ENCODE peak calls at places on chromosomes 4 and X, in four cellular contexts. H is SK-N-SH, S is K562, U is H1. J is an unnamed sample.

GRCh38 chr4:73257242-73257994 is 1.2 kb downstream of the ANKRD17 start:
- DNase-seq in H (peak), S (peak), U (no peak), J (peak)

GRCh38 chr4:108906006-108906405 is 143.2 kb upstream of the ETNPPL start:
- DNase-seq in H (no peak), S (no peak), U (peak), J (peak)

GRCh38 chrX:27565992-27566391 is 24.2 kb upstream of the DCAF8L2 start:
- DNase-seq in H (no peak), S (peak), U (no peak), J (no peak)

GRCh38 chrX:154460326-154460725 is 2.2 kb downstream of the PLXNA3 start:
- DNase-seq in H (peak), S (no peak), U (no peak), J (no peak)

GRCh38 chrX:110407910-110408545 is 49.4 kb downstream of the RTL9 start:
- DNase-seq in H (peak), S (peak), U (peak), J (peak)

GRCh38 chrX:143994206-143994605 is 110.3 kb downstream of the UBE2NL start:
- DNase-seq in H (no peak), S (no peak), U (no peak), J (no peak)

GRCh38 chrX:153735274-153735673 is 10.6 kb downstream of the ABCD1 start:
- DNase-seq in H (no peak), S (peak), U (no peak), J (no peak)

GRCh38 chr4:182680196-182680771 is 236.9 kb downstream of the DCTD start:
- DNase-seq in H (no peak), S (no peak), U (no peak), J (no peak)

GRCh38 chr4:107008115-107008514 is 28.0 kb downstream of the DKK2 start:
- DNase-seq in H (no peak), S (no peak), U (no peak), J (no peak)

GRCh38 chr4:40976343-40976742 is 226.6 kb downstream of the NSUN7 start:
- DNase-seq in H (peak), S (peak), U (no peak), J (peak)

GRCh38 chr4:34492414-34492813 is 1751.9 kb downstream of the ARAP2 start:
- DNase-seq in H (no peak), S (no peak), U (no peak), J (no peak)

GRCh38 chr4:71559957-71560541 is 221.2 kb downstream of the SLC4A4 start:
- DNase-seq in H (no peak), S (no peak), U (no peak), J (no peak)

GRCh38 chrX:38939067-38939466 is 137.8 kb downstream of the MID1IP1 start:
- DNase-seq in H (no peak), S (no peak), U (no peak), J (no peak)

GRCh38 chr4:76616526-76616925 is 181.5 kb downstream of the SHROOM3 start:
- DNase-seq in H (no peak), S (no peak), U (no peak), J (no peak)

GRCh38 chr4:184330008-184330400 is 112.3 kb upstream of the ENPP6 start:
- DNase-seq in H (no peak), S (no peak), U (no peak), J (no peak)

GRCh38 chrX:103629295-103630170 is 758 bp downstream of the TCEAL1 start:
- DNase-seq in H (peak), S (peak), U (peak), J (peak)

GRCh38 chrX:21166302-21166982 is 207.8 kb upstream of the CNKSR2 start:
- DNase-seq in H (no peak), S (no peak), U (no peak), J (no peak)

GRCh38 chr4:168850016-168850415 is 160.0 kb downstream of the CBR4 start:
- DNase-seq in H (no peak), S (no peak), U (no peak), J (no peak)

GRCh38 chr4:15691346-15692140 is 9.9 kb downstream of the FAM200B start:
- DNase-seq in H (no peak), S (no peak), U (no peak), J (no peak)

GRCh38 chrX:19554786-19555185 is 39.5 kb upstream of the MAP3K15 start:
- DNase-seq in H (no peak), S (no peak), U (no peak), J (no peak)

GRCh38 chr4:138802499-138802898 is 213.1 kb upstream of the NOCT start:
- DNase-seq in H (no peak), S (no peak), U (no peak), J (no peak)

GRCh38 chr4:88285235-88285505 is 809 bp upstream of the PPM1K start:
- DNase-seq in H (no peak), S (no peak), U (no peak), J (no peak)

GRCh38 chr4:40190880-40191815 is 5.7 kb upstream of the RHOH start:
- DNase-seq in H (no peak), S (no peak), U (peak), J (no peak)

GRCh38 chr4:13968723-13969122 is 341.2 kb upstream of the BOD1L1 start:
- DNase-seq in H (no peak), S (no peak), U (no peak), J (no peak)

GRCh38 chr4:109846395-109847098 is 1.4 kb upstream of the LRIT3 start:
- DNase-seq in H (no peak), S (no peak), U (no peak), J (no peak)

GRCh38 chrX:53684415-53685192 is 1.9 kb downstream of the HUWE1 start:
- DNase-seq in H (no peak), S (no peak), U (no peak), J (peak)

GRCh38 chr4:7124643-7125442 is 57.0 kb upstream of the GRPEL1 start:
- DNase-seq in H (no peak), S (peak), U (no peak), J (no peak)

GRCh38 chrX:125378205-125378604 is 58.5 kb downstream of the TEX13C start:
- DNase-seq in H (no peak), S (peak), U (no peak), J (no peak)

GRCh38 chr4:98584265-98584664 is 74.1 kb downstream of the TSPAN5 start:
- DNase-seq in H (no peak), S (no peak), U (no peak), J (no peak)

GRCh38 chr4:98586231-98586630 is 72.2 kb downstream of the TSPAN5 start:
- DNase-seq in H (no peak), S (no peak), U (no peak), J (no peak)

GRCh38 chr4:98583265-98583664 is 75.1 kb downstream of the TSPAN5 start:
- DNase-seq in H (no peak), S (no peak), U (no peak), J (no peak)

GRCh38 chr4:98577956-98578355 is 80.5 kb downstream of the TSPAN5 start:
- DNase-seq in H (no peak), S (no peak), U (no peak), J (no peak)

DNA sequence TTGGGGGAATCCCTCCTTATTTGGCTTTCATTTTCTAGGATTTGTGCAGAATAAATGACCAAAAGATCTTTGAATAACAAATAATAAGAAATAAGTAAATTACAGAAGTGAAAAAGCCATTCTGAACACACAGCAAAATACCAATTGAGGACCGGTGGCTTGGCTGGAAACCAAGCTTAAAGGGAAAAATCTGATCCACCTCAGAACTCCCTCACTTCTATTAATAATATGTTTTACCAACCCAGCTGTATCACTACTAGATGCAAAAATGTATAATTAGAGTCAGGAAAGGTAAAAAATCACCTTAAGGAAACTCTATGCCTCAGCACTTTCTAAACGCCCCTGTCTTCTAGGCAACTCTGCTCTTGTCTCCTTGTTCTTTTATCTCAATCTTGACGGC is 77.3 kb downstream of the TSPAN5 start:
- DNase-seq in H (no peak), S (no peak), U (no peak), J (no peak)
- TF ChIP-seq TEAD4 in H (no peak), S (no peak), U (no peak), J (no peak)

GRCh38 chr4:154506253-154506652 is 14.7 kb upstream of the DCHS2 start:
- DNase-seq in H (peak), S (peak), U (no peak), J (no peak)
- TF ChIP-seq TEAD4 in H (no peak), S (no peak), U (no peak), J (no peak)

GRCh38 chrX:29935455-29935854 is 279.9 kb upstream of the MAGEB2 start:
- DNase-seq in H (no peak), S (no peak), U (no peak), J (no peak)

GRCh38 chrX:29941292-29941691 is 274.1 kb upstream of the MAGEB2 start:
- DNase-seq in H (no peak), S (no peak), U (no peak), J (no peak)

DNA sequence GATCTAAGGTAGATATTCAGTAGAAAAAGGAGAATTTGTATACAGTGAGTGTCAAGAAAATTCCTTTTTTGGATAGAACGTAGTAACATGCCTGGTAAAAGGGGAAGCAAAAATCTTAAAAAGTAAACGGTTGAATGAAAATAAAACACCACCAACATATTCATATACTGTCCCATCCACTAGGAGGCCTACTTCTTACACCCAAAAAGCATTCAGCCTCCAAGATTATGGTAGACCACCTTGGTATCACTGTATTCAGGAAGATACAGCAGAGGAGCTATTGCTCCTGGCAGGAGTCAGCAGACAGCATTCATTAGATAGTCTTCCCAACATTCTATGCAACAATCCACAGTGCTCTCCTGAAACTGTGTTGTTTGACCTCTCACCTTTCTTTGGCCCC is 274.6 kb upstream of the MAGEB2 start:
- DNase-seq in H (no peak), S (no peak), U (no peak), J (no peak)
- TF ChIP-seq TEAD4 in H (no peak), S (no peak), U (no peak), J (no peak)

DNA sequence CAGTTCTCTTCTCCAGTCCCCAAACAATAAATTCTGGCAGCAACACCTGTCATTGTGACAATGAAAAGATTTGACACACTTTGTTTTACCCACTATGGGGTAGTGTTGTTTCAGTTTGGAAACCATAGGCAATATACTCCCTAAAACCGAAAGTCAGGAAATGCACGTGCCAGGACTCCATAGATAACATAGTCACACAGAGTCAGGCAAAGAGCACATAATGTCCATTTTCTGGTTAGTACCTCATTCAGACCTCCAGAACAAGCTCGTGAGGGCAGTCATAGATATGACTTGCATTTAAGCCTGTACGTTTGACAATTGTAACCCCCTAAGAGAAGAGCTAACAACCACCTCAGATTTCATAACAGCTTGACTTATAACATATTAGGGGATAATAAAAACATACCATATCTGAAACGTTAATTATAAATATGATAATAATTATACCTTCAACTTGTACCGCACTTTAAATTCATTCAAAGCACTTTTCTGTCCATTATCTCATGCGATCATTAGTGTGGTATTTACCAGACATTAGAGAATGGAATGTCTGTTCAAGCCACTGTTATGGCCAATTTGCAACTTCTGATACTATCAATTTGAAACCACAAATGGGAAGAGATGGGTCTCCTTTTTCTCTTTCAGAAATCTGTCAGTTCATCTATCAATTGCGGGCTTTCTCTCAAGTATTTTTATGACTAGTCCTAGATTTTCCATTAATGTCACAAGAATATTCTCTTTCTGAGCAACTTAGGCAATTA is 147.4 kb downstream of the LDB2 start:
- DNase-seq in H (peak), S (no peak), U (no peak), J (no peak)
- TF ChIP-seq TEAD4 in H (peak), S (no peak), U (no peak), J (no peak)

J was measured in WTC11.